ENCODE peak calls at places on chromosomes 4 and X, in five cellular contexts. X is endothelial cell, R is lower lobe of right lung, Z is natural killer cell, U is IMR-90. S is an unnamed sample.

GRCh38 chrX:13258725-13259124 is 61.1 kb downstream of the ATXN3L start:
- DNase-seq in R (no peak), Z (no peak), U (no peak), X (no peak), S (no peak)

GRCh38 chr4:153788419-153789276 is at the start of gene SFRP2:
- DNase-seq in R (peak), U (no peak), Z (no peak), X (peak), S (no peak)

GRCh38 chr4:142656178-142656577 is 189.9 kb downstream of the INPP4B start:
- DNase-seq in R (no peak), Z (no peak), X (no peak), U (no peak), S (peak)

GRCh38 chrX:30880058-30880457 is 9.0 kb downstream of the TAB3 start:
- DNase-seq in Z (no peak), R (no peak), U (no peak), X (no peak), S (no peak)

GRCh38 chr4:152719856-152720556 is 40.2 kb upstream of the TMEM154 start:
- DNase-seq in U (no peak), Z (no peak), R (no peak), X (no peak), S (no peak)

GRCh38 chr4:89753601-89754066 is 83.3 kb downstream of the SNCA start:
- DNase-seq in U (peak), Z (no peak), X (no peak), R (no peak), S (peak)

GRCh38 chrX:153340111-153340510 is 6.2 kb downstream of the ZNF275 start:
- DNase-seq in Z (no peak), X (no peak), R (no peak), U (no peak), S (no peak)

GRCh38 chrX:12956704-12957541 is 18.0 kb upstream of the TMSB4X start:
- DNase-seq in X (no peak), U (peak), R (no peak), Z (peak), S (peak)

GRCh38 chrX:23799469-23800065 is 16.6 kb downstream of the SAT1 start:
- DNase-seq in Z (no peak), R (no peak), X (no peak), U (peak), S (peak)

GRCh38 chrX:47539860-47540259 is 21.1 kb upstream of the ARAF start:
- DNase-seq in Z (no peak), R (no peak), X (no peak), U (peak), S (no peak)

GRCh38 chr4:17030543-17030942 is 132.1 kb upstream of the LDB2 start:
- DNase-seq in Z (no peak), U (peak), R (no peak), X (no peak), S (peak)

GRCh38 chrX:136452614-136453013 is 35.1 kb upstream of the BRS3 start:
- DNase-seq in Z (no peak), R (no peak), X (no peak), U (no peak), S (no peak)

GRCh38 chrX:107731831-107732502 is 43.6 kb downstream of the TSC22D3 start:
- DNase-seq in X (no peak), Z (no peak), U (peak), R (peak), S (peak)

GRCh38 chr4:163679189-163679588 is 184.7 kb downstream of the TMA16 start:
- DNase-seq in X (no peak), Z (no peak), U (peak), R (no peak), S (no peak)

GRCh38 chr4:185559913-185560281 is 24.6 kb upstream of the PDLIM3 start:
- DNase-seq in Z (no peak), X (no peak), U (peak), R (no peak), S (peak)

DNA sequence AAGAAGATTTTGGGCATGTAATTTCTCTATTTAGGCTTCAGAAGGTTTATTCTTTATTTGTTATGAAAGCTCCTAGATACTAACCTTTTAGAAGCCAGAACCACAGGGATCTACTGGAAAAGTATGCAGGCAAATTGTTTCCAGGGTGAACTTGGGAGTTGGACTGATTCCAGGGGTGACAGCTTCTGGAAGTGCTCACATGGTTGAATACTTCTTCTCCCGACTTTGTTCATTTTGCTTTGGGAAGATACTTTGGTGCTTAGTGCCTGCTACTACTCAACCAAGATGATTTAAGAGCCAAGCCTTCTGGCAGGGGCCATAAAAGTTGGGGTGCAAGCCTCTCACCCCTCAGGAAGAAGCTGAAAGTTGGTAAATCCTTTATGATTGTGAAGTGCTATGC is 445.6 kb downstream of the ACTRT1 start:
- DNase-seq in U (no peak), X (no peak), Z (no peak), R (no peak), S (no peak)
- TF ChIP-seq CTCF in U (no peak), X (no peak), Z (no peak), R (no peak), S (no peak)

GRCh38 chr4:169869487-169869886 is 111.7 kb upstream of the HPF1 start:
- DNase-seq in R (no peak), X (no peak), U (peak), Z (no peak), S (peak)
- TF ChIP-seq CTCF in R (no peak), X (no peak), U (no peak), Z (no peak), S (no peak)

GRCh38 chr4:61500883-61501282 is 300.8 kb downstream of the ADGRL3 start:
- DNase-seq in Z (no peak), U (no peak), X (no peak), R (no peak), S (peak)
- TF ChIP-seq CTCF in Z (no peak), U (no peak), X (no peak), R (no peak), S (peak)

DNA sequence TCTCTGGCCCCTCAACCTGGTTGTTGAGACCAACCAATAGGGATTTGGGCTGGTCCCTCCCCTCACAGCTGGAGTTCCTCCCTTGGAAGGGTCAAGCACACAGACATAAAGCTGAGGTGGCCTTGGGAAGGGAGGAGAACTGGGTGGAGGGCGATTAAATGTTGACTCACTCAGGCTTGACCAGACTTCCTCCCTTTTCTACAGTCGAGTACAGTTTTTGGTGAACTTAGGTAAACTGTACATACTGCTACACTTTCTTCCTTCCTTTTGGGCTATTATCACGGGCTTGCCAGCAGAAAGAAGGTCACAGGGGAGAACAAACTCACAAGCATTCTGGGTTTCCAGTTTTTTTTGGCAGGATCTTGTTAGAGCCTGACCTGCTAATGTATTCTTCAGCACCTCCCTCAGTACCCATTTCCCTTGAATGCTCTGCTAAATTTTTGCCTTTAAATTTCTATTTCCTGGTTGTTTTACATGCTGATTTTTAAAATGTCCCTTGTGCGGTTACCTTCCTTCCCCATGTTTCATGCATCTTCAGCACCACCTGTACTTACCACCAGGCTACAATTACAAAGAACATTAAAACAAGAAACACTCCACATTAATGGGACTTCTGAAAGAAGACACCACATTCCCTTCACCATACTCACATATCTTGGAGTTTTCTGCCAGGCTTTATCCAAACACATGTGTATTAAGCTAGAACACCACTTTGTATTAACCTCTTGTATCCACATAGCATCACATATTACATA is 135.3 kb upstream of the RASGEF1B start:
- DNase-seq in U (no peak), X (no peak), Z (no peak), R (peak), S (peak)
- TF ChIP-seq CTCF in U (no peak), X (no peak), Z (no peak), R (no peak), S (no peak)

GRCh38 chrX:39248330-39248729 is 447.1 kb downstream of the MID1IP1 start:
- DNase-seq in U (no peak), R (no peak), X (no peak), Z (no peak), S (no peak)
- TF ChIP-seq CTCF in U (no peak), R (no peak), X (no peak), Z (no peak), S (no peak)

GRCh38 chr4:7917669-7918068 is 22.0 kb downstream of the AFAP1 start:
- DNase-seq in Z (no peak), X (no peak), U (no peak), R (no peak), S (no peak)
- TF ChIP-seq CTCF in Z (no peak), X (no peak), U (no peak), R (no peak), S (no peak)

DNA sequence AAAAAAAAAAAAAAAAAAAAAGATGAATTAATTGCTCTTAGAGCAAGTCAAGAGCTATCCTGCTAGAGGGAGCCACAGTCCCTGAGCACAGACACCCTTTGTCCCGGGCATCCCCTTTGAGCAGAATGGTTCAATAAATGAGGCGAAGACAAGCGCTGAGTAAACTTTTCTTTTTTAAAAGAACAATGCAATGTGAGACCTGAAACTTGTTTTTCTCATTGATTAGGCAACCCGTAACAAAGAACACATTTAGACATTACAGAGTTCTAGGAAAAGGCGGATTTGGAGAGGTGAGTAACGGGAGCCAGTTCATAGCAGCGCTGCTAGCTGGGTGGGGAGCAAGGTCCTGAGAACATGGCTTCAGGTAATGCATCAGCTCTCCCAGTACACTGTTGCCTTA is 46.1 kb downstream of the GRK4 start:
- DNase-seq in R (no peak), X (no peak), U (no peak), Z (no peak), S (peak)
- TF ChIP-seq CTCF in R (no peak), X (no peak), U (peak), Z (no peak), S (peak)

GRCh38 chrX:76538860-76539259 is 111.3 kb downstream of the MAGEE1 start:
- DNase-seq in R (no peak), U (no peak), X (no peak), Z (no peak), S (no peak)
- TF ChIP-seq CTCF in R (no peak), U (no peak), X (no peak), Z (no peak), S (no peak)

DNA sequence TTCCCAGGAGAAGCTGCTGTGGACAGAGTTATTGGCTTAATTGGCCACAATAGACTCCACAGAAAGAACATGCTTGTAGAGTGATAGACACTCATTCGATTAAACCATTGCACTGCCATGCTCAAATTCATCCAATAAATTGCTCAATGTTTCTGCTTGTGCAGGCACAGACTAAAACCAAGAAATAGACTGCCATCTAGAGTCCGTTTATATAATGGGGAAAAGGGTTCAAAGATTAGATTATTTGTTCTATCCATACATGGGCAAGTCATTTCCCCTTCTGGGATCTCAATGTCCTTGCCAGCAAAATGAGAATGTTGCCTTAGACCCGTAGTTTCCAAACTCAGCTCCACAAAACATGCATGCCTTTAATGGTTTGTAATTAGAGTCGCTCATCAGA is 8.7 kb downstream of the SMIM10 start:
- DNase-seq in Z (no peak), X (no peak), U (peak), R (no peak), S (peak)
- TF ChIP-seq CTCF in Z (no peak), X (no peak), U (peak), R (peak), S (peak)

S was measured in cardiac fibroblast.